ENCODE peak calls at places on chromosomes 6 and 20, in four cellular contexts. U is WTC11, R is GM12878, J is K562. E is an unnamed sample.

GRCh38 chr20:49539481-49540231 is 28.3 kb downstream of the PTGIS start:
- DNase-seq in R (no peak), U (no peak), J (no peak), E (no peak)

GRCh38 chr20:56614196-56614595 is 14.9 kb upstream of the TFAP2C start:
- DNase-seq in U (no peak), R (no peak), J (no peak), E (no peak)

GRCh38 chr6:119643866-119644265 is 294.3 kb upstream of the MAN1A1 start:
- DNase-seq in J (no peak), R (no peak), U (no peak), E (no peak)

GRCh38 chr20:59948828-59949720 is 8.9 kb downstream of the FAM217B start:
- DNase-seq in R (no peak), U (no peak), J (no peak), E (peak; percentile 44)

GRCh38 chr6:43900560-43901329 is 130.7 kb downstream of the VEGFA start:
- DNase-seq in R (no peak), U (no peak), J (no peak), E (no peak)

GRCh38 chr6:26403888-26404287 is 1.8 kb downstream of the BTN3A1 start:
- DNase-seq in J (peak; percentile 51), U (no peak), R (no peak), E (no peak)

GRCh38 chr6:111870054-111870750 is 3.0 kb downstream of the FYN start:
- DNase-seq in R (no peak), U (no peak), J (peak; percentile 52), E (no peak)

GRCh38 chr6:46053034-46053933 is 37.6 kb upstream of the CLIC5 start:
- DNase-seq in U (no peak), J (no peak), R (no peak), E (no peak)

GRCh38 chr6:109052852-109053251 is 41.8 kb downstream of the SESN1 start:
- DNase-seq in J (no peak), U (no peak), R (no peak), E (no peak)

GRCh38 chr6:137766596-137767370 is 100.3 kb upstream of the TNFAIP3 start:
- DNase-seq in J (no peak), U (no peak), R (no peak), E (no peak)
- TF ChIP-seq USF1 in J (no peak), U (no peak), R (no peak), E (no peak)

GRCh38 chr6:32565511-32565910 is 24.1 kb downstream of the HLA-DRB1 start:
- DNase-seq in U (no peak), R (no peak), J (no peak), E (no peak)
- TF ChIP-seq USF1 in U (no peak), R (no peak), J (no peak), E (no peak)

GRCh38 chr6:53704700-53705099 is 39.1 kb upstream of the KLHL31 start:
- DNase-seq in J (no peak), U (no peak), R (no peak), E (no peak)

GRCh38 chr6:53703047-53703446 is 37.5 kb upstream of the KLHL31 start:
- DNase-seq in J (no peak), U (no peak), R (no peak), E (no peak)

GRCh38 chr6:53702316-53702715 is 36.8 kb upstream of the KLHL31 start:
- DNase-seq in U (no peak), J (no peak), R (no peak), E (no peak)

GRCh38 chr6:53699462-53699861 is 33.9 kb upstream of the KLHL31 start:
- DNase-seq in U (no peak), J (no peak), R (no peak), E (no peak)

DNA sequence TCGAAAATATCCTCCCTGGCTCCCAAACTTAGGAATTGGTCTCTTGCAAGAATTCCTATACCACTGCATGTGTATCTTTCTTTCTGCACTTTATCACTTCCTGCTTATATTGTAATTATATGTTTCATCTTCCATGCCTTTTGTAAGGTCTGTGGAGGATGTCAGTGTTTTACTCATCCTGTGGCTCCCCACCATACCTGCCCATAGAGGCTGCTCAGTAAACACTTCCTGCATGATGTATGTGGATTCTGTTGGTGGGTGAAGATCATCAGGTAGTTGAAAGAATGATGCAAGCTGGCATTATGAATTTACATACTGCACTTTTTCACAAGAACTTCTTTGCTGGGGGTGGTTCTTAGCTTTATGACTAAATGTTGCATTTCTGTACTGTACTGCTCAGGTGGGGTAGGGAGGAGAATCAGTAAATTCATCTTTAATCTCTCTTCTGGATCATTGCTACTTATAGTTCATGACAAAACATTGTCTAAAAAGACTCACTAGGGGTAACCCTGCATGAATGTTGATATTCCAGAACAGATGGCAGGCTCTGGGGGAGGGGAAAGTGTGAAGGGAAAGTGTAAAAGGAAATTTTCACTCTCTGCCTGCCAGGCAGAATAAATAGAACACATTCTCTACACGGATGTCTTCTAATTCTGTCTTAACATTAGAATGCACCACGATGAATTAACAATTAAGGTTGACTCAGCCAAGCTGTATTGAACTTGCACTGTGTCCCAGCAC is 35.9 kb upstream of the KLHL31 start:
- DNase-seq in U (no peak), J (no peak), R (no peak), E (no peak)
- TF ChIP-seq USF1 in U (no peak), J (no peak), R (no peak), E (no peak)

GRCh38 chr6:52232990-52233389 is 11.3 kb downstream of the IL17F start:
- DNase-seq in R (no peak), U (no peak), J (no peak), E (no peak)

GRCh38 chr6:52230685-52231084 is 13.6 kb downstream of the IL17F start:
- DNase-seq in J (no peak), R (no peak), U (no peak), E (no peak)

GRCh38 chr6:52231411-52232127 is 12.7 kb downstream of the IL17F start:
- DNase-seq in R (peak; percentile 55), U (no peak), J (no peak), E (no peak)

GRCh38 chr6:52227495-52227894 is 16.8 kb downstream of the IL17F start:
- DNase-seq in J (no peak), R (peak; percentile 94), U (no peak), E (no peak)
- TF ChIP-seq USF1 in J (no peak), R (no peak), U (no peak), E (no peak)

GRCh38 chr6:158707826-158708225 is 58.0 kb downstream of the SYTL3 start:
- DNase-seq in J (no peak), U (no peak), R (no peak), E (no peak)

GRCh38 chr6:158707120-158707519 is 57.3 kb downstream of the SYTL3 start:
- DNase-seq in U (no peak), R (no peak), J (peak; percentile 54), E (no peak)

GRCh38 chr6:158709809-158710208 is 60.0 kb downstream of the SYTL3 start:
- DNase-seq in R (no peak), J (no peak), U (no peak), E (no peak)

GRCh38 chr6:158706369-158706982 is 56.6 kb downstream of the SYTL3 start:
- DNase-seq in J (peak; percentile 58), R (no peak), U (peak; percentile 54), E (peak; percentile 75)

DNA sequence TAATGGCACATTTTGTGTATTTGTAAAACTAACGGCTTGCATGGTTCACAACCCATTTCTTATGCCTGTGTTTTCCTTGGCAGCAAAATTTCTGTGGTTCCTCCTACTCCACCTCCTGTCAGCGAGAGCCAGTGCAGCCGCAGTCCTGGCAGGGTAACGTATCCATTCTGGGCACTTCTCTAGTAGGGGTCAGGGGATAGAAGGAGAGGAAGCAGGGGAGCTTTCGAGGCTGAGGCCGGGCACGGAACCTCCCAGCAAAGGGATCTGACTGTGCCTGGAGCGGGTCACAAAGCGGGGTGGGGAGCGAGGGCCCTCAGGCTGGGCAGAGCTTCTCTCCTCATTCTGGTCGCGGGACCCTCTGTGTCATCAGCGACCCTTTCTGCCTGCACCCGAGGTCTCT is 58.4 kb downstream of the SYTL3 start:
- DNase-seq in R (no peak), J (no peak), U (no peak), E (no peak)
- TF ChIP-seq USF1 in R (no peak), J (no peak), U (no peak), E (no peak)

GRCh38 chr6:110421749-110422443 is 6.5 kb upstream of the DDO start:
- DNase-seq in J (no peak), U (no peak), R (no peak), E (no peak)
- TF ChIP-seq USF1 in J (no peak), U (no peak), R (no peak), E (no peak)

GRCh38 chr20:44075191-44075949 is 111.6 kb downstream of the JPH2 start:
- DNase-seq in J (no peak), U (no peak), R (no peak), E (no peak)

GRCh38 chr20:44075950-44076232 is 111.1 kb downstream of the JPH2 start:
- DNase-seq in J (no peak), U (no peak), R (no peak), E (no peak)

GRCh38 chr20:44073675-44074071 is 113.3 kb downstream of the JPH2 start:
- DNase-seq in R (no peak), U (no peak), J (no peak), E (no peak)

GRCh38 chr20:44073011-44073674 is 113.8 kb downstream of the JPH2 start:
- DNase-seq in U (no peak), R (no peak), J (no peak), E (no peak)

GRCh38 chr20:44074252-44075151 is 112.5 kb downstream of the JPH2 start:
- DNase-seq in R (no peak), J (no peak), U (no peak), E (peak; percentile 86)
- TF ChIP-seq USF1 in R (no peak), J (no peak), U (no peak), E (no peak)

E was measured in SK-N-SH.